ENCODE peak calls at places on chromosome 19, in ten cellular contexts. H is stimulated activated naive CD8-positive, alpha-beta T cell treated with anti-CD3 and anti-CD28 coated beads, Interleukin-15, amount 100 ng/mL, for 72 hours; S is tibial artery; L is NCI-H2171 treated with DMSO at 0.1 percent for 48 hours; J is M059J; F is HTR-8/SVneo; B is T-helper 9 cell; N is CD8-positive, alpha-beta T cell; G is AG08396; I is mucosa of gallbladder. P is an unnamed sample.

GRCh38 chr19:53112286-53112685 is 9.1 kb upstream of the ZNF160 start:
- DNase-seq in G (no peak), N (no peak), H (no peak), B (no peak), L (no peak), J (peak; percentile 15), S (no peak), I (no peak), F (no peak), P (peak; percentile 77)

GRCh38 chr19:8449830-8450229 is 5.1 kb downstream of the HNRNPM start:
- DNase-seq in H (no peak), B (no peak), L (no peak), F (no peak), S (no peak), G (no peak), N (no peak), J (no peak), I (no peak), P (no peak)

GRCh38 chr19:51660975-51661600 is 14.5 kb upstream of the SIGLEC14 start:
- DNase-seq in B (peak; percentile 45), S (peak; percentile 68), J (peak; percentile 75), G (peak; percentile 73), H (peak; percentile 50), N (peak; percentile 46), I (peak; percentile 78), L (peak; percentile 48), F (peak; percentile 65), P (peak; percentile 90)

GRCh38 chr19:23901360-23901759 is 13.3 kb upstream of the ZNF726 start:
- DNase-seq in S (no peak), I (no peak), G (no peak), B (no peak), N (no peak), J (no peak), H (no peak), L (no peak), F (no peak), P (no peak)

GRCh38 chr19:43820098-43820860 is 6.8 kb upstream of the ZNF283 start:
- DNase-seq in I (peak; percentile 19), H (no peak), B (no peak), G (peak; percentile 72), L (peak; percentile 68), F (peak; percentile 18), J (no peak), N (no peak), S (no peak), P (peak; percentile 85)

GRCh38 chr19:12668937-12669271 is 2.3 kb downstream of the WDR83 start:
- DNase-seq in H (peak; percentile 50), G (peak; percentile 68), F (peak; percentile 33), I (peak; percentile 29), J (peak; percentile 66), N (peak; percentile 89), B (peak; percentile 64), S (peak; percentile 72), L (peak; percentile 41), P (peak; percentile 95)

GRCh38 chr19:789473-790052 is 7.7 kb upstream of the PTBP1 start:
- DNase-seq in B (no peak), G (no peak), N (no peak), H (no peak), J (no peak), S (no peak), L (no peak), I (no peak), F (no peak), P (peak; percentile 45)

GRCh38 chr19:45505151-45505995 is 1.9 kb upstream of the VASP start:
- DNase-seq in H (no peak), F (no peak), L (no peak), N (no peak), J (peak; percentile 55), B (no peak), I (no peak), S (no peak), G (no peak), P (no peak)

GRCh38 chr19:480016-480855 is 16.1 kb upstream of the MADCAM1 start:
- DNase-seq in L (no peak), N (peak; percentile 53), B (peak; percentile 40), I (peak; percentile 84), G (peak; percentile 89), H (no peak), S (peak; percentile 73), F (no peak), J (peak; percentile 36), P (peak; percentile 98)

GRCh38 chr19:48740705-48741030 is 258 bp upstream of the RASIP1 start:
- DNase-seq in F (no peak), G (no peak), L (no peak), N (no peak), H (no peak), S (no peak), I (no peak), B (no peak), J (no peak), P (no peak)

GRCh38 chr19:38718747-38719543 is 25.3 kb downstream of the CAPN12 start:
- DNase-seq in J (peak; percentile 67), H (no peak), B (no peak), G (peak; percentile 52), F (no peak), L (no peak), S (peak; percentile 75), I (peak; percentile 76), N (no peak), P (peak; percentile 96)

GRCh38 chr19:46431824-46432223 is 3.1 kb upstream of the PNMA8C start:
- DNase-seq in F (no peak), J (no peak), N (no peak), H (no peak), B (no peak), S (peak; percentile 7), I (no peak), L (no peak), G (no peak), P (peak; percentile 31)

GRCh38 chr19:5472303-5472702 is 17.1 kb downstream of the ZNRF4 start:
- DNase-seq in L (no peak), I (no peak), B (no peak), H (no peak), G (no peak), F (no peak), S (no peak), N (no peak), J (no peak), P (no peak)

GRCh38 chr19:18634612-18635290 is 2.1 kb upstream of the KLHL26 start:
- DNase-seq in N (no peak), J (no peak), G (no peak), B (no peak), F (no peak), S (no peak), I (no peak), L (peak; percentile 24), H (no peak), P (peak; percentile 69)

GRCh38 chr19:5124111-5124855 is 155.4 kb downstream of the KDM4B start:
- DNase-seq in H (no peak), B (no peak), I (no peak), S (no peak), F (no peak), N (no peak), J (no peak), L (no peak), G (no peak), P (no peak)

GRCh38 chr19:40392894-40393517 is 3.0 kb upstream of the HIPK4 start:
- DNase-seq in F (peak; percentile 28), B (no peak), I (peak; percentile 36), H (no peak), J (no peak), N (no peak), G (no peak), L (no peak), S (no peak), P (peak; percentile 88)

GRCh38 chr19:7831452-7831851 is 1.4 kb downstream of the EVI5L start:
- DNase-seq in N (no peak), B (no peak), L (no peak), S (no peak), I (no peak), G (peak; percentile 72), H (no peak), F (no peak), J (no peak), P (peak; percentile 97)

GRCh38 chr19:38929929-38930775 is at the start of gene SARS2:
- DNase-seq in H (peak; percentile 98), S (peak; percentile 91), I (peak; percentile 93), L (peak; percentile 94), G (peak; percentile 99), B (peak; percentile 88), N (peak; percentile 92), J (peak; percentile 90), F (peak; percentile 94), P (peak; percentile 97)

GRCh38 chr19:40705362-40705651 is 11.4 kb downstream of the COQ8B start:
- DNase-seq in J (no peak), I (no peak), N (no peak), G (no peak), H (no peak), S (peak; percentile 53), F (no peak), B (no peak), L (no peak), P (peak; percentile 69)

GRCh38 chr19:40278361-40279045 is 6.6 kb downstream of the AKT2 start:
- DNase-seq in N (no peak), J (no peak), G (no peak), I (no peak), L (no peak), B (no peak), H (no peak), S (no peak), F (no peak), P (no peak)

GRCh38 chr19:38559428-38560401 is 58.0 kb downstream of the MAP4K1 start:
- DNase-seq in G (no peak), N (peak; percentile 47), H (no peak), B (no peak), F (no peak), L (no peak), I (no peak), J (peak; percentile 82), S (no peak), P (peak; percentile 53)

GRCh38 chr19:30788105-30788765 is 416.1 kb downstream of the ZNF536 start:
- DNase-seq in F (no peak), J (no peak), S (no peak), B (no peak), N (no peak), G (no peak), H (no peak), I (no peak), L (no peak), P (no peak)

GRCh38 chr19:38252935-38253691 is 3.1 kb downstream of the PPP1R14A start:
- DNase-seq in H (no peak), G (no peak), I (no peak), F (no peak), J (no peak), N (no peak), B (no peak), L (peak; percentile 81), S (peak; percentile 51), P (peak; percentile 73)

GRCh38 chr19:2867025-2867991 is at the start of gene ZNF556:
- DNase-seq in B (no peak), L (peak; percentile 53), J (peak; percentile 72), H (no peak), N (no peak), F (peak; percentile 78), S (no peak), I (no peak), G (peak; percentile 36), P (peak; percentile 70)

GRCh38 chr19:6116749-6117430 is 6.6 kb upstream of the RFX2 start:
- DNase-seq in J (no peak), I (no peak), F (no peak), H (no peak), S (no peak), N (no peak), L (no peak), B (no peak), G (no peak), P (no peak)

GRCh38 chr19:9857076-9857721 is 22.1 kb downstream of the PIN1 start:
- DNase-seq in L (no peak), H (no peak), B (no peak), G (no peak), F (no peak), I (no peak), J (no peak), N (no peak), S (no peak), P (no peak)

GRCh38 chr19:41528106-41528505 is 47.9 kb upstream of the CEACAM21 start:
- DNase-seq in I (no peak), S (no peak), H (no peak), G (no peak), J (no peak), N (no peak), F (no peak), L (no peak), B (no peak), P (no peak)

GRCh38 chr19:41641879-41642485 is 15.1 kb upstream of the CEACAM4 start:
- DNase-seq in I (peak; percentile 78), G (peak; percentile 82), N (peak; percentile 61), H (peak; percentile 60), J (peak; percentile 47), B (peak; percentile 67), S (peak; percentile 53), L (peak; percentile 44), F (peak; percentile 80), P (peak; percentile 94)

P was measured in osteoblast.